ENCODE peak calls at places on chromosomes 11 and 22, in six cellular contexts. M is SK-N-SH, S is adrenal gland, K is AG04450, O is PC-3, E is kidney. V is an unnamed sample.

GRCh38 chr22:48494256-48494967 is 1333.3 kb downstream of the BRD1 start:
- DNase-seq in M (no peak), S (peak), K (no peak), O (no peak), E (peak), V (no peak)

GRCh38 chr11:66259976-66260375 is 8.5 kb upstream of the RAB1B start:
- DNase-seq in M (no peak), S (no peak), K (no peak), O (no peak), E (no peak), V (no peak)

GRCh38 chr11:61860054-61860903 is 31.1 kb downstream of the FADS3 start:
- DNase-seq in M (no peak), S (peak), K (no peak), O (peak), E (no peak), V (peak)

GRCh38 chr11:45889966-45890365 is 4.5 kb downstream of the MAPK8IP1 start:
- DNase-seq in M (no peak), S (no peak), K (no peak), O (no peak), E (peak), V (no peak)

GRCh38 chr22:19304547-19304946 is 13.0 kb upstream of the CLTCL1 start:
- DNase-seq in M (no peak), S (no peak), K (no peak), O (no peak), E (no peak), V (no peak)

GRCh38 chr22:24989541-24989951 is 37.0 kb downstream of the KIAA1671 start:
- DNase-seq in M (no peak), S (no peak), K (no peak), O (no peak), E (no peak), V (no peak)

GRCh38 chr11:87819141-87819540 is 356.1 kb downstream of the RAB38 start:
- DNase-seq in M (no peak), S (no peak), K (no peak), O (no peak), E (no peak), V (peak)

GRCh38 chr11:35364101-35364780 is 55.1 kb downstream of the SLC1A2 start:
- DNase-seq in M (no peak), S (peak), K (no peak), O (peak), E (peak), V (peak)

GRCh38 chr11:118343981-118344521 is at the start of gene CD3G:
- DNase-seq in M (no peak), S (no peak), K (no peak), O (no peak), E (peak), V (no peak)

GRCh38 chr11:118437046-118437735 is 899 bp downstream of the KMT2A start:
- DNase-seq in M (peak), S (peak), K (no peak), O (peak), E (peak), V (peak)

GRCh38 chr11:32462296-32462695 is 27.0 kb upstream of the WT1 start:
- DNase-seq in M (no peak), S (no peak), K (no peak), O (no peak), E (no peak), V (no peak)

GRCh38 chr22:31944700-31945477 is 554 bp downstream of the YWHAH start:
- DNase-seq in M (peak), S (peak), K (no peak), O (peak), E (peak), V (no peak)

GRCh38 chr22:37284807-37285355 is 2.6 kb downstream of the CYTH4 start:
- DNase-seq in M (no peak), S (peak), K (no peak), O (no peak), E (no peak), V (no peak)

GRCh38 chr22:32132783-32133182 is 26.3 kb downstream of the C22orf42 start:
- DNase-seq in M (no peak), S (no peak), K (no peak), O (no peak), E (no peak), V (no peak)

GRCh38 chr11:83206221-83206620 is 12.7 kb downstream of the ANKRD42 start:
- DNase-seq in M (no peak), S (no peak), K (no peak), O (no peak), E (no peak), V (no peak)

GRCh38 chr22:24827305-24827704 is 21.3 kb downstream of the SGSM1 start:
- DNase-seq in M (no peak), S (no peak), K (no peak), O (peak), E (no peak), V (no peak)

GRCh38 chr11:77107950-77108349 is 5.3 kb downstream of the OMP start:
- DNase-seq in M (no peak), S (peak), K (peak), O (peak), E (peak), V (peak)
- H3K4me3 ChIP-seq in M (no peak), S (no peak), K (no peak), O (no peak), E (no peak), V (no peak)

GRCh38 chr11:18248561-18248960 is at the start of gene SAA2:
- DNase-seq in M (no peak), S (no peak), K (no peak), O (no peak), E (no peak), V (peak)

GRCh38 chr11:18245396-18245795 is 3.1 kb downstream of the SAA2 start:
- DNase-seq in M (no peak), S (peak), K (no peak), O (no peak), E (no peak), V (no peak)

GRCh38 chr11:18239655-18240054 is 3.1 kb upstream of the SAA4 start:
- DNase-seq in M (no peak), S (no peak), K (no peak), O (no peak), E (no peak), V (no peak)

DNA sequence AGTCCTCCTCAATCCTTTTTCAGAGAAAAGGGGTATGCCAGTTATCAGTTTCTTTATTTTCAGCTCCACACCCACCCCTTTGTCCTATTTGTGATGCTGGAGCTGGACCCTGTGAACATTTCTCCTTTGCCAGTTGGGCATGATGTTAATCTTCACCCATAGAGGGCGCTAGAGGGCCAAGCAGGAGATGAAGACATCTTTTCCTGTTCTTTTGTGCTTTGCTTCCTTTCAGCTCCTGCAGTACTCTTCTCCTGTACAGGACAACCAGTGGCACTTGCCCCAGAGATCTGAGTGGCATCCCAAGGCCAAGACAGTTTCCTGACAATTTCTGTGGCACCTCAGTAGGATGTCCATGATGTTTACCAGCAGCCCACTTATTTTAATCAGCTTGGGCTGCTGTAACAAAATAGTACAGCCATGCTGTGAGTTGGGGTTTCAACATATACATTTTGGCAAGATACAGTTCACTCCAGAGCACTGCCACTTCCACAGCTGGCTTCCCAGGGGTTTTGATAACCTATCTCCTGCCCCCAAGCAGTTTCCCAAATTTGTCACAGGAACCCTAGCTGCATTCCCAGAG is 4.6 kb downstream of the SAA2 start:
- DNase-seq in M (peak), S (peak), K (peak), O (peak), E (no peak), V (peak)
- TF ChIP-seq CTCF in M (peak), S (peak), K (peak), O (peak), E (peak), V (peak)

GRCh38 chr11:71449596-71449995 is 1.4 kb upstream of the DHCR7 start:
- DNase-seq in M (no peak), S (no peak), K (no peak), O (no peak), E (peak), V (no peak)
- H3K4me3 ChIP-seq in M (peak), S (no peak), K (peak), O (peak), E (peak), V (peak)

DNA sequence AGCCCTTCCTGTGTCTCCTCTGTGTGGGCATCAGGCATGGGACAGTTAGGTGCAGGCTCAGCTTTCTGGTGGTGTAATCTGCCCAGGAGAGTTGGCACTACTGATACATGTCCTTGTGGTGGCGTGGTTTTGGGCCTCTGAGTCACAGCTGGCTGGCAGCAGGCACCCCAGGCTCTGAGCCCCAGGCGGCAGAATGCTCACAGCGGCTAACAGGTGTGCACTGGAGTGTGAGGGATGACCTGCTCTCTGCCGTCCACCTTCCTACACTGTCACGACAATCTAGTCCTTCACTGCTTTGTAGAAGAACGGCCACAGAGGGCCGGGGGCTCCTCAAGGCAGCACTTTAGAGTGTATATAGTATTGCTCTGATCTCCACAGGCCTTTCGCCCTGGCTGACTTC is 100.3 kb upstream of the PITPNB start:
- DNase-seq in M (no peak), S (peak), K (no peak), O (peak), E (peak), V (no peak)
- TF ChIP-seq CTCF in M (no peak), S (no peak), K (no peak), O (no peak), E (no peak), V (no peak)

GRCh38 chr11:75400110-75400865 is 970 bp downstream of the RPS3 start:
- DNase-seq in M (no peak), S (no peak), K (no peak), O (peak), E (no peak), V (peak)

GRCh38 chr11:75403037-75403436 is 3.7 kb downstream of the RPS3 start:
- DNase-seq in M (no peak), S (no peak), K (no peak), O (no peak), E (no peak), V (no peak)

GRCh38 chr11:75402002-75402773 is 2.9 kb downstream of the RPS3 start:
- DNase-seq in M (no peak), S (no peak), K (no peak), O (no peak), E (no peak), V (no peak)

GRCh38 chr11:75399344-75400109 is at the start of gene RPS3:
- DNase-seq in M (peak), S (peak), K (peak), O (peak), E (peak), V (peak)

GRCh38 chr11:75398906-75399305 is 412 bp upstream of the RPS3 start:
- DNase-seq in M (no peak), S (no peak), K (no peak), O (no peak), E (no peak), V (no peak)
- H3K4me3 ChIP-seq in M (no peak), S (no peak), K (no peak), O (no peak), E (no peak), V (no peak)

GRCh38 chr11:105052487-105052886 is 7.4 kb upstream of the CARD16 start:
- DNase-seq in M (no peak), S (no peak), K (no peak), O (no peak), E (no peak), V (no peak)
- TF ChIP-seq CTCF in M (no peak), S (no peak), K (no peak), O (no peak), E (no peak), V (no peak)